ENCODE peak calls at places on chromosomes 4 and X, in four cellular contexts. B is WTC11; H is B cell; Z is CD4-positive, alpha-beta T cell. E is an unnamed sample.

GRCh38 chr4:156779774-156780173 is 191.8 kb downstream of the PDGFC start:
- DNase-seq in B (no peak), H (no peak), Z (no peak), E (no peak)

GRCh38 chr4:104446431-104446925 is 48.2 kb downstream of the CXXC4 start:
- DNase-seq in B (no peak), H (no peak), Z (no peak), E (no peak)

GRCh38 chr4:74367656-74368055 is 2.7 kb downstream of the EREG start:
- DNase-seq in B (no peak), H (no peak), Z (no peak), E (no peak)

GRCh38 chr4:1198070-1198844 is 25.9 kb upstream of the SPON2 start:
- DNase-seq in B (peak), H (no peak), Z (no peak), E (no peak)

GRCh38 chr4:118158946-118159345 is 124.7 kb downstream of the NDST3 start:
- DNase-seq in B (no peak), H (no peak), Z (no peak), E (no peak)

GRCh38 chrX:107712231-107713204 is 63.1 kb downstream of the TSC22D3 start:
- DNase-seq in B (no peak), H (peak), Z (peak), E (no peak)

GRCh38 chr4:4677825-4678522 is 136.1 kb upstream of the STX18 start:
- DNase-seq in B (peak), H (no peak), Z (no peak), E (peak)

GRCh38 chrX:47992669-47993068 is 11.1 kb downstream of the ZNF182 start:
- DNase-seq in B (no peak), H (no peak), Z (no peak), E (no peak)

GRCh38 chr4:87532109-87532508 is 2.9 kb upstream of the SPARCL1 start:
- DNase-seq in B (no peak), H (no peak), Z (no peak), E (no peak)

GRCh38 chr4:176635372-176636261 is 157.1 kb downstream of the VEGFC start:
- DNase-seq in B (no peak), H (no peak), Z (no peak), E (no peak)

GRCh38 chr4:68906238-68907137 is 45.1 kb downstream of the UGT2A3 start:
- DNase-seq in B (peak), H (no peak), Z (no peak), E (no peak)

GRCh38 chr4:14375816-14376215 is 626.5 kb upstream of the CPEB2 start:
- DNase-seq in B (no peak), H (no peak), Z (no peak), E (no peak)

GRCh38 chr4:185004562-185005208 is 13.6 kb upstream of the HELT start:
- DNase-seq in B (peak), H (no peak), Z (no peak), E (peak)

GRCh38 chrX:136616987-136617685 is 30.8 kb upstream of the CD40LG start:
- DNase-seq in B (no peak), H (no peak), Z (no peak), E (no peak)

GRCh38 chr4:137896221-137896737 is 345.9 kb downstream of the SLC7A11 start:
- DNase-seq in B (no peak), H (no peak), Z (no peak), E (no peak)

GRCh38 chr4:38154681-38155588 is 194.7 kb downstream of the PTTG2 start:
- DNase-seq in B (no peak), H (peak), Z (no peak), E (no peak)

GRCh38 chr4:2484993-2485392 is 16.1 kb downstream of the RNF4 start:
- DNase-seq in B (no peak), H (peak), Z (peak), E (no peak)

GRCh38 chr4:113588895-113589668 is 172.5 kb downstream of the CAMK2D start:
- DNase-seq in B (no peak), H (peak), Z (no peak), E (no peak)

GRCh38 chr4:32460972-32461371 is 1740.8 kb downstream of the PCDH7 start:
- DNase-seq in B (no peak), H (no peak), Z (no peak), E (no peak)

GRCh38 chr4:55636622-55636999 is 513 bp upstream of the NMU start:
- DNase-seq in B (peak), H (no peak), Z (no peak), E (peak)

GRCh38 chr4:74111990-74112389 is 13.0 kb upstream of the CXCL2 start:
- DNase-seq in B (no peak), H (no peak), Z (no peak), E (no peak)

GRCh38 chr4:20042769-20043168 is 208.9 kb upstream of the SLIT2 start:
- DNase-seq in B (no peak), H (no peak), Z (no peak), E (no peak)

GRCh38 chrX:37685452-37686347 is at the start of gene XK:
- DNase-seq in B (peak), H (peak), Z (peak), E (peak)

GRCh38 chr4:993111-994029 is at the start of gene SLC26A1:
- DNase-seq in B (no peak), H (no peak), Z (no peak), E (peak)

GRCh38 chrX:68989865-68990606 is 161.2 kb downstream of the EFNB1 start:
- DNase-seq in B (peak), H (no peak), Z (no peak), E (peak)

GRCh38 chr4:7734651-7735260 is 204.9 kb downstream of the AFAP1 start:
- DNase-seq in B (no peak), H (no peak), Z (no peak), E (no peak)

GRCh38 chrX:44303119-44303518 is 40.4 kb downstream of the EFHC2 start:
- DNase-seq in B (no peak), H (no peak), Z (no peak), E (no peak)

GRCh38 chr4:184439856-184440592 is 34.3 kb downstream of the IRF2 start:
- DNase-seq in B (no peak), H (no peak), Z (no peak), E (no peak)

GRCh38 chr4:87961993-87962791 is 13.3 kb upstream of the SPP1 start:
- DNase-seq in B (no peak), H (no peak), Z (no peak), E (no peak)

GRCh38 chrX:17986440-17986839 is 125.3 kb upstream of the RAI2 start:
- DNase-seq in B (no peak), H (no peak), Z (no peak), E (no peak)

GRCh38 chr4:6695660-6696581 is 2.2 kb downstream of the S100P start:
- DNase-seq in B (no peak), H (no peak), Z (peak), E (no peak)

GRCh38 chr4:165378763-165379631 is at the start of gene CPE:
- DNase-seq in B (peak), H (peak), Z (peak), E (peak)

GRCh38 chr4:168199262-168199957 is 107.1 kb downstream of the ANXA10 start:
- DNase-seq in B (no peak), H (no peak), Z (no peak), E (no peak)

GRCh38 chrX:71671043-71671829 is 3.9 kb downstream of the LOC101059915 start:
- DNase-seq in B (no peak), H (no peak), Z (no peak), E (no peak)

E was measured in nephron progenitor cell.